ENCODE peak calls at places on chromosomes 12 and 14, in four cellular contexts. One of them, this sample, is unnamed.

GRCh38 chr12:63846249-63846967 is 1.9 kb downstream of the SRGAP1 start:
- DNase-seq in HepG2: no peak
- DNase-seq in K562: no peak
- DNase-seq in H1: no peak
- DNase-seq in this sample: peak

GRCh38 chr12:27571463-27571862 is 47.5 kb downstream of the PPFIBP1 start:
- DNase-seq in H1: no peak
- DNase-seq in HepG2: no peak
- DNase-seq in K562: no peak
- DNase-seq in this sample: peak

GRCh38 chr12:65536876-65537661 is 258.6 kb downstream of the MSRB3 start:
- DNase-seq in K562: no peak
- DNase-seq in HepG2: no peak
- DNase-seq in H1: no peak
- DNase-seq in this sample: peak

GRCh38 chr12:132379996-132380395 is 50.6 kb upstream of the GALNT9 start:
- DNase-seq in HepG2: no peak
- DNase-seq in K562: no peak
- DNase-seq in H1: no peak
- DNase-seq in this sample: no peak

GRCh38 chr12:131106542-131106941 is 152.8 kb downstream of the ADGRD1 start:
- DNase-seq in H1: no peak
- DNase-seq in K562: no peak
- DNase-seq in HepG2: no peak
- DNase-seq in this sample: no peak

GRCh38 chr12:71536279-71536938 is 96.8 kb downstream of the LGR5 start:
- DNase-seq in K562: no peak
- DNase-seq in H1: no peak
- DNase-seq in HepG2: peak
- DNase-seq in this sample: no peak

GRCh38 chr14:101823511-101824120 is 62.1 kb downstream of the PPP2R5C start:
- DNase-seq in H1: no peak
- DNase-seq in K562: no peak
- DNase-seq in HepG2: no peak
- DNase-seq in this sample: peak

GRCh38 chr12:88538250-88538649 is 42.0 kb downstream of the KITLG start:
- DNase-seq in HepG2: no peak
- DNase-seq in H1: no peak
- DNase-seq in K562: no peak
- DNase-seq in this sample: no peak

GRCh38 chr12:13686243-13686642 is 295.2 kb downstream of the GRIN2B start:
- DNase-seq in H1: no peak
- DNase-seq in K562: no peak
- DNase-seq in HepG2: no peak
- DNase-seq in this sample: no peak

GRCh38 chr12:10214131-10214876 is 1.6 kb downstream of the GABARAPL1 start:
- DNase-seq in K562: peak
- DNase-seq in HepG2: no peak
- DNase-seq in H1: no peak
- DNase-seq in this sample: peak

GRCh38 chr12:65106948-65107347 is 14.2 kb downstream of the WIF1 start:
- DNase-seq in H1: no peak
- DNase-seq in K562: no peak
- DNase-seq in HepG2: no peak
- DNase-seq in this sample: peak

GRCh38 chr14:48725001-48725734 is 861.0 kb downstream of the RPS29 start:
- DNase-seq in H1: no peak
- DNase-seq in HepG2: no peak
- DNase-seq in K562: no peak
- DNase-seq in this sample: no peak

GRCh38 chr12:11695321-11695720 is 45.8 kb downstream of the ETV6 start:
- DNase-seq in H1: no peak
- DNase-seq in K562: no peak
- DNase-seq in HepG2: no peak
- DNase-seq in this sample: no peak

GRCh38 chr12:116153096-116153495 is 124.4 kb downstream of the MED13L start:
- DNase-seq in K562: no peak
- DNase-seq in HepG2: no peak
- DNase-seq in H1: no peak
- DNase-seq in this sample: no peak

GRCh38 chr14:78933948-78934524 is 763.9 kb downstream of the NRXN3 start:
- DNase-seq in K562: peak
- DNase-seq in H1: no peak
- DNase-seq in HepG2: peak
- DNase-seq in this sample: peak

GRCh38 chr14:50853891-50854290 is 18.0 kb upstream of the ABHD12B start:
- DNase-seq in HepG2: no peak
- DNase-seq in H1: no peak
- DNase-seq in K562: no peak
- DNase-seq in this sample: no peak

GRCh38 chr14:105864116-105864515 is 337.7 kb downstream of the TMEM121 start:
- DNase-seq in HepG2: no peak
- DNase-seq in H1: no peak
- DNase-seq in K562: no peak
- DNase-seq in this sample: no peak

GRCh38 chr12:22494319-22494718 is 50.0 kb downstream of the C2CD5 start:
- DNase-seq in K562: no peak
- DNase-seq in HepG2: no peak
- DNase-seq in H1: no peak
- DNase-seq in this sample: no peak

GRCh38 chr12:38823314-38823713 is 82.1 kb downstream of the CPNE8 start:
- DNase-seq in K562: no peak
- DNase-seq in HepG2: no peak
- DNase-seq in H1: no peak
- DNase-seq in this sample: no peak

GRCh38 chr14:68361231-68361630 is 431.6 kb downstream of the ZFP36L1 start:
- DNase-seq in H1: no peak
- DNase-seq in HepG2: no peak
- DNase-seq in K562: no peak
- DNase-seq in this sample: peak

GRCh38 chr12:52168019-52168717 is 23.6 kb downstream of the KRT80 start:
- DNase-seq in HepG2: peak
- DNase-seq in K562: no peak
- DNase-seq in H1: no peak
- DNase-seq in this sample: peak

GRCh38 chr14:97445367-97445766 is 648.2 kb downstream of the VRK1 start:
- DNase-seq in HepG2: no peak
- DNase-seq in H1: no peak
- DNase-seq in K562: no peak
- DNase-seq in this sample: no peak
- TF ChIP-seq MAX in HepG2: no peak
- TF ChIP-seq MAX in H1: no peak
- TF ChIP-seq MAX in K562: no peak
- TF ChIP-seq MAX in this sample: no peak

DNA sequence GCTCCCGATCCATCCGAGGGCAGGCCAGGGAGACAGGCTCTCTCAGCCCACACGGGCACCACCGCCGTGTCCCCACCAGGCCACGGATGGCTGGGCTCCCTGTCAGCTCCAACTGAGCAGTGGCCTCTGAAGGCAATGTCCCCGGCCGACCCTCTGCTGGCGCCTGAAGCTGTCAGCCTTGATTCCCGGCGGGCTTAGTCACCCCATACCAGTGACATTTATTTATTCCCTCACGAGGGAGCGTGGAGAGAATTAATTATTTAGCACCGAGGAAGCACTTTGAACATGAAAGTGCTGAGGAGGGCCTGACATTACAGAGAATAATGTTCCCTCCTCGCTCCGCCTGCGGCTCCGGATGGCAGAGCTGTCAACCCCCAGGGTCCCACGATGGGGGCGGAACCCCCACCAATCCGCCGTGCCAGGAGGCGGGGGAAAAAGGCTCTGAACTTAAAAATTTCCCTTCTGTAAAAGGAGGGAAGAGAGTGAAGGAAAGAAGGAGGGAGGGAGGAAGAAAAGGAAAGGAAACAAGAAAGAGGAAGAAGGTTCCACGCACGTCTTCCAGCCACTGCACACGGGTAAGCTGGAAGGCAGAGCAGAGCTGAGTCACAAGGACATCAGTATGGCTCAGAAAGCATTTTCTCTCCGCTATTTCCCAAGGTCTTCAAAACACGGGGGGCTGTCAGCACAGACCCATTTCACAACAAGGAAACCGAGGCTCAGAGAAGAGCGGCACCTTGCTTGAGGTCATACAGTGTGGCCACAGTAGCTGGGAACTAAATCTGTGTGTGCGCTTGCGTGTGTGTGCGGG is 108.7 kb upstream of the NCOR2 start:
- DNase-seq in HepG2: no peak
- DNase-seq in K562: no peak
- DNase-seq in H1: no peak
- DNase-seq in this sample: no peak
- TF ChIP-seq POLR2AphosphoS5 in HepG2: no peak
- TF ChIP-seq POLR2AphosphoS5 in K562: no peak
- TF ChIP-seq POLR2AphosphoS5 in H1: no peak
- TF ChIP-seq POLR2AphosphoS5 in this sample: no peak

GRCh38 chr12:111320233-111321050 is 48.5 kb downstream of the PHETA1 start:
- DNase-seq in K562: no peak
- DNase-seq in H1: no peak
- DNase-seq in HepG2: no peak
- DNase-seq in this sample: no peak

GRCh38 chr12:111319600-111320232 is 49.2 kb downstream of the PHETA1 start:
- DNase-seq in H1: no peak
- DNase-seq in K562: no peak
- DNase-seq in HepG2: no peak
- DNase-seq in this sample: no peak

GRCh38 chr12:111321317-111321716 is 47.6 kb downstream of the PHETA1 start:
- DNase-seq in H1: no peak
- DNase-seq in HepG2: no peak
- DNase-seq in K562: no peak
- DNase-seq in this sample: no peak

GRCh38 chr12:111314949-111315539 is 53.9 kb downstream of the PHETA1 start:
- DNase-seq in HepG2: no peak
- DNase-seq in K562: no peak
- DNase-seq in H1: no peak
- DNase-seq in this sample: peak

DNA sequence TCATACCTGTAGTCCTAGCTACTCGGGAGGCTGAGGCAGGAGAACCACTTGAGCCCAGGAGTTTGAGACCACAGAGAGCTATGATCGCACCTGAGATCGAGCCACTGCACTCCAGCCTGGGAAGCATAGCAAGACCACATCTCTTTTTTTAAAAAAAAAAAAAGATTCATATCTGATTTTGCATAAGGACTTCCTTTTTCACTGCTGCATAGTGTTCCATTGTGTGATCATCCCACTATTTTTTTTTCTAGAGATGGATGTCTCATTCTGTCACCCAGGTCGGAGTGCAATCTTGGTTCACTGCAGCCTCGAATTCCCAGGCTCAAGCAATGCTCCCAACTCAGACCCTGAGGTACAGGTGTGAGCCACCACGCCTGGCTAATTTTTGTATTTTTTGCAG is 50.4 kb downstream of the PHETA1 start:
- DNase-seq in K562: no peak
- DNase-seq in HepG2: no peak
- DNase-seq in H1: no peak
- DNase-seq in this sample: no peak
- TF ChIP-seq JUN in K562: no peak
- TF ChIP-seq JUN in HepG2: no peak
- TF ChIP-seq JUN in H1: no peak
- TF ChIP-seq JUN in this sample: no peak

GRCh38 chr12:67411562-67411961 is 142.4 kb downstream of the CAND1 start:
- DNase-seq in HepG2: no peak
- DNase-seq in H1: no peak
- DNase-seq in K562: no peak
- DNase-seq in this sample: no peak
- TF ChIP-seq MAX in HepG2: no peak
- TF ChIP-seq MAX in H1: no peak
- TF ChIP-seq MAX in K562: no peak
- TF ChIP-seq MAX in this sample: no peak

GRCh38 chr12:122147514-122148290 is 26.3 kb downstream of the IL31 start:
- DNase-seq in K562: no peak
- DNase-seq in H1: no peak
- DNase-seq in HepG2: no peak
- DNase-seq in this sample: no peak
- TF ChIP-seq POLR2AphosphoS5 in K562: no peak
- TF ChIP-seq POLR2AphosphoS5 in H1: no peak
- TF ChIP-seq POLR2AphosphoS5 in HepG2: no peak
- TF ChIP-seq POLR2AphosphoS5 in this sample: no peak

GRCh38 chr14:89638888-89639287 is 221.9 kb upstream of the FOXN3 start:
- DNase-seq in K562: no peak
- DNase-seq in HepG2: no peak
- DNase-seq in H1: no peak
- DNase-seq in this sample: no peak

GRCh38 chr14:89644641-89645040 is 227.6 kb upstream of the FOXN3 start:
- DNase-seq in H1: no peak
- DNase-seq in HepG2: no peak
- DNase-seq in K562: no peak
- DNase-seq in this sample: no peak

GRCh38 chr14:89640141-89640540 is 223.1 kb upstream of the FOXN3 start:
- DNase-seq in H1: no peak
- DNase-seq in HepG2: no peak
- DNase-seq in K562: no peak
- DNase-seq in this sample: no peak

GRCh38 chr14:89639687-89640086 is 222.7 kb upstream of the FOXN3 start:
- DNase-seq in HepG2: no peak
- DNase-seq in K562: no peak
- DNase-seq in H1: no peak
- DNase-seq in this sample: no peak

DNA sequence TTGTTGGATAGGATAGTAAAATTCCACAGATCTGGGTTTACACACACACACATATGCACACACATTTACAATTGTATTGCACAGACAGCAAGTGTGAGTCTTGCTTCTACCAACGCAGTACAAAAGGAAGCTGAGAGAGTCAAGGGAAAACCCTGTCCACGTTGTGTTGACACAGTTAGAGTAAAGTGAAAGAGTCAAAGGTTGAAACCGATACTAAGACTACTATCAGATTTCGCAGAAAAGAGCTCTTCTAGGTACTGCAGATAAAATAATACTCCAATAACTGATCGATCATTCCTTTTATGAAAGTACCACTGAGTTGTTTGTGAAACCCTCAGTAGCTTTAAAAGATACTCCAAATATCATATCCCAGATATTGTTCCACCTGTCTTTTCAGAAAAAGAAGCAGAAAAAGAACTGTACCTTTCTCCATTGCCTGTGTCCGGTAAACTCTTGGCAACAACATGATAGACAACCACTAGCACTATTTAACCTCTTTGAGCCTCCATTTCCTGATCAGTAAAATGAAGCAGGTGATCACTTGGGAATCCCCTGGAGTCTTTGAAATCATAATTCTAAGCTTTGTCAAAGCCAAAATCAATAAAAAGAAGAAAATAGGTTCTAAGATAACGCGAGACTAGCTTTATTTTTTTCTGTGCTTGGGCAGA is 224.6 kb upstream of the FOXN3 start:
- DNase-seq in HepG2: peak
- DNase-seq in K562: no peak
- DNase-seq in H1: no peak
- DNase-seq in this sample: no peak
- TF ChIP-seq JUN in HepG2: no peak
- TF ChIP-seq JUN in K562: no peak
- TF ChIP-seq JUN in H1: no peak
- TF ChIP-seq JUN in this sample: no peak

GRCh38 chr14:56117765-56118610 is at the start of gene PELI2:
- DNase-seq in K562: peak
- DNase-seq in H1: no peak
- DNase-seq in HepG2: peak
- DNase-seq in this sample: peak
- TF ChIP-seq MAX in K562: peak
- TF ChIP-seq MAX in H1: peak
- TF ChIP-seq MAX in HepG2: peak
- TF ChIP-seq MAX in this sample: no peak

This sample was measured in endothelial cell of umbilical vein.